ENCODE peak calls at places on chromosomes 11 and 22, in ten cellular contexts. F, V, L, O, N, S, K, Y, G and E are unnamed samples.

GRCh38 chr11:121577106-121577505 is 124.3 kb upstream of the SORL1-AS1 start:
- DNase-seq in F (no peak), V (no peak), O (no peak), G (no peak), Y (no peak), N (no peak), K (no peak), S (no peak), L (no peak), E (no peak)

GRCh38 chr11:65071907-65072630 is 11.8 kb downstream of the CDCA5 start:
- DNase-seq in S (no peak), F (no peak), O (no peak), Y (no peak), G (no peak), K (no peak), V (no peak), N (no peak), L (no peak), E (no peak)

GRCh38 chr11:77195071-77195705 is 67.1 kb downstream of the MYO7A start:
- DNase-seq in K (no peak), F (no peak), V (no peak), Y (no peak), L (no peak), N (no peak), O (no peak), S (peak), G (no peak), E (no peak)

GRCh38 chr11:540583-541432 is 3.5 kb downstream of the LRRC56 start:
- DNase-seq in L (no peak), K (no peak), F (no peak), S (no peak), O (no peak), N (no peak), G (no peak), Y (no peak), V (no peak), E (no peak)

GRCh38 chr22:18987765-18988164 is 51.7 kb upstream of the PRODH start:
- DNase-seq in F (no peak), L (peak), N (no peak), V (no peak), S (no peak), O (no peak), Y (peak), G (no peak), K (no peak), E (no peak)

GRCh38 chr11:102268985-102269470 is 48.3 kb upstream of the BIRC3 start:
- DNase-seq in F (no peak), S (no peak), L (no peak), N (no peak), V (peak), G (no peak), K (no peak), O (no peak), Y (no peak), E (no peak)

GRCh38 chr22:50242406-50242949 is 2.3 kb downstream of the TUBGCP6 start:
- DNase-seq in Y (no peak), V (no peak), N (no peak), S (no peak), L (no peak), K (no peak), F (no peak), G (no peak), O (no peak), E (no peak)

GRCh38 chr22:25051983-25052710 is 99.6 kb downstream of the KIAA1671 start:
- DNase-seq in L (no peak), K (peak), S (no peak), F (peak), Y (no peak), O (no peak), N (no peak), V (peak), G (no peak), E (no peak)

GRCh38 chr11:82818399-82819043 is 81.7 kb downstream of the PRCP start:
- DNase-seq in L (no peak), O (no peak), K (no peak), N (no peak), V (no peak), Y (no peak), G (no peak), F (no peak), S (no peak), E (no peak)

GRCh38 chr11:128181090-128181485 is 406.3 kb downstream of the ETS1 start:
- DNase-seq in O (no peak), G (no peak), L (peak), S (no peak), V (no peak), N (no peak), K (no peak), Y (peak), F (no peak), E (peak)